ENCODE peak calls at places on chromosomes 2 and 18, in four cellular contexts. One of them, this sample, is unnamed.

GRCh38 chr18:80245781-80246655 is 1.3 kb downstream of the PARD6G start:
- DNase-seq in stimulated activated CD8-positive, alpha-beta memory T cell treated with anti-CD3 and anti-CD28 coated beads, Interleukin-7, amount 100 ng/mL, for 24 hours: no peak
- DNase-seq in KBM-7: no peak
- DNase-seq in cerebellar cortex: no peak
- DNase-seq in this sample: no peak

GRCh38 chr18:75406491-75407445 is 20.7 kb downstream of the SMIM21 start:
- DNase-seq in stimulated activated CD8-positive, alpha-beta memory T cell treated with anti-CD3 and anti-CD28 coated beads, Interleukin-7, amount 100 ng/mL, for 24 hours: no peak
- DNase-seq in KBM-7: no peak
- DNase-seq in cerebellar cortex: no peak
- DNase-seq in this sample: no peak

GRCh38 chr2:60470340-60470739 is 83.1 kb downstream of the BCL11A start:
- DNase-seq in stimulated activated CD8-positive, alpha-beta memory T cell treated with anti-CD3 and anti-CD28 coated beads, Interleukin-7, amount 100 ng/mL, for 24 hours: no peak
- DNase-seq in KBM-7: no peak
- DNase-seq in cerebellar cortex: no peak
- DNase-seq in this sample: no peak

GRCh38 chr18:8041526-8042111 is 474.5 kb downstream of the PTPRM start:
- DNase-seq in stimulated activated CD8-positive, alpha-beta memory T cell treated with anti-CD3 and anti-CD28 coated beads, Interleukin-7, amount 100 ng/mL, for 24 hours: no peak
- DNase-seq in KBM-7: no peak
- DNase-seq in cerebellar cortex: no peak
- DNase-seq in this sample: no peak

GRCh38 chr2:67213677-67214402 is 183.3 kb upstream of the ETAA1 start:
- DNase-seq in stimulated activated CD8-positive, alpha-beta memory T cell treated with anti-CD3 and anti-CD28 coated beads, Interleukin-7, amount 100 ng/mL, for 24 hours: no peak
- DNase-seq in KBM-7: no peak
- DNase-seq in cerebellar cortex: no peak
- DNase-seq in this sample: no peak

GRCh38 chr2:85995648-85996529 is 107.1 kb upstream of the ST3GAL5 start:
- DNase-seq in stimulated activated CD8-positive, alpha-beta memory T cell treated with anti-CD3 and anti-CD28 coated beads, Interleukin-7, amount 100 ng/mL, for 24 hours: no peak
- DNase-seq in KBM-7: no peak
- DNase-seq in cerebellar cortex: peak; percentile 36
- DNase-seq in this sample: no peak

GRCh38 chr2:240798327-240798905 is 21.6 kb downstream of the KIF1A start:
- DNase-seq in stimulated activated CD8-positive, alpha-beta memory T cell treated with anti-CD3 and anti-CD28 coated beads, Interleukin-7, amount 100 ng/mL, for 24 hours: no peak
- DNase-seq in KBM-7: no peak
- DNase-seq in cerebellar cortex: no peak
- DNase-seq in this sample: no peak

GRCh38 chr18:44917184-44917864 is 236.6 kb downstream of the SETBP1 start:
- DNase-seq in stimulated activated CD8-positive, alpha-beta memory T cell treated with anti-CD3 and anti-CD28 coated beads, Interleukin-7, amount 100 ng/mL, for 24 hours: no peak
- DNase-seq in KBM-7: no peak
- DNase-seq in cerebellar cortex: no peak
- DNase-seq in this sample: no peak

GRCh38 chr2:8361930-8362329 is 319.9 kb upstream of the ID2 start:
- DNase-seq in stimulated activated CD8-positive, alpha-beta memory T cell treated with anti-CD3 and anti-CD28 coated beads, Interleukin-7, amount 100 ng/mL, for 24 hours: no peak
- DNase-seq in KBM-7: no peak
- DNase-seq in cerebellar cortex: no peak
- DNase-seq in this sample: no peak

This sample was measured in NCI-H1048.